ENCODE peak calls at places on chromosomes 6 and 20, in six cellular contexts. One of them, this sample, is unnamed.

GRCh38 chr20:50446351-50447101 is 63.7 kb upstream of the PTPN1 start:
- DNase-seq in psoas muscle: no peak
- DNase-seq in H7: no peak
- DNase-seq in fibroblast of pulmonary artery: no peak
- DNase-seq in NCI-H1092: no peak
- DNase-seq in adrenal gland: no peak
- DNase-seq in this sample: no peak

GRCh38 chr6:47651505-47651944 is 46.9 kb upstream of the ADGRF4 start:
- DNase-seq in psoas muscle: no peak
- DNase-seq in H7: no peak
- DNase-seq in fibroblast of pulmonary artery: peak
- DNase-seq in NCI-H1092: no peak
- DNase-seq in adrenal gland: no peak
- DNase-seq in this sample: no peak

GRCh38 chr6:170083236-170084051 is 207.4 kb downstream of the DLL1 start:
- DNase-seq in psoas muscle: no peak
- DNase-seq in H7: peak
- DNase-seq in fibroblast of pulmonary artery: no peak
- DNase-seq in NCI-H1092: no peak
- DNase-seq in adrenal gland: peak
- DNase-seq in this sample: peak

GRCh38 chr6:37668251-37668650 is 29.4 kb downstream of the MDGA1 start:
- DNase-seq in psoas muscle: no peak
- DNase-seq in H7: no peak
- DNase-seq in fibroblast of pulmonary artery: no peak
- DNase-seq in NCI-H1092: no peak
- DNase-seq in adrenal gland: no peak
- DNase-seq in this sample: no peak

GRCh38 chr6:133698272-133698671 is 190.6 kb upstream of the TCF21 start:
- DNase-seq in psoas muscle: no peak
- DNase-seq in H7: no peak
- DNase-seq in fibroblast of pulmonary artery: no peak
- DNase-seq in NCI-H1092: no peak
- DNase-seq in adrenal gland: no peak
- DNase-seq in this sample: no peak

GRCh38 chr20:32348207-32348606 is 9.9 kb upstream of the ASXL1 start:
- DNase-seq in psoas muscle: no peak
- DNase-seq in H7: no peak
- DNase-seq in fibroblast of pulmonary artery: no peak
- DNase-seq in NCI-H1092: no peak
- DNase-seq in adrenal gland: no peak
- DNase-seq in this sample: no peak

GRCh38 chr6:139395891-139396299 is 21.4 kb upstream of the CITED2 start:
- DNase-seq in psoas muscle: no peak
- DNase-seq in H7: peak
- DNase-seq in fibroblast of pulmonary artery: no peak
- DNase-seq in NCI-H1092: no peak
- DNase-seq in adrenal gland: no peak
- DNase-seq in this sample: no peak

GRCh38 chr6:42502127-42502526 is 50.4 kb upstream of the TRERF1 start:
- DNase-seq in psoas muscle: no peak
- DNase-seq in H7: no peak
- DNase-seq in fibroblast of pulmonary artery: no peak
- DNase-seq in NCI-H1092: no peak
- DNase-seq in adrenal gland: no peak
- DNase-seq in this sample: no peak

GRCh38 chr6:110946498-110946897 is 12.0 kb upstream of the GTF3C6 start:
- DNase-seq in psoas muscle: no peak
- DNase-seq in H7: no peak
- DNase-seq in fibroblast of pulmonary artery: no peak
- DNase-seq in NCI-H1092: no peak
- DNase-seq in adrenal gland: no peak
- DNase-seq in this sample: no peak

GRCh38 chr6:74510878-74511277 is 695.0 kb downstream of the COL12A1 start:
- DNase-seq in psoas muscle: no peak
- DNase-seq in H7: no peak
- DNase-seq in fibroblast of pulmonary artery: peak
- DNase-seq in NCI-H1092: no peak
- DNase-seq in adrenal gland: no peak
- DNase-seq in this sample: no peak